ENCODE peak calls at places on chromosome 9, in four cellular contexts. One of them, this sample, is unnamed.

GRCh38 chr9:109753308-109753707 is 26.7 kb upstream of the PALM2AKAP2 start:
- DNase-seq in prostate gland: no peak
- DNase-seq in IMR-90: no peak
- DNase-seq in A673: no peak
- DNase-seq in this sample: no peak

GRCh38 chr9:125617087-125617486 is 89.9 kb downstream of the MAPKAP1 start:
- DNase-seq in prostate gland: no peak
- DNase-seq in IMR-90: no peak
- DNase-seq in A673: no peak
- DNase-seq in this sample: no peak

GRCh38 chr9:127144670-127145458 is 22.4 kb upstream of the ANGPTL2 start:
- DNase-seq in A673: no peak
- DNase-seq in IMR-90: no peak
- DNase-seq in prostate gland: no peak
- DNase-seq in this sample: no peak

GRCh38 chr9:36877239-36877638 is 156.8 kb downstream of the PAX5 start:
- DNase-seq in prostate gland: no peak
- DNase-seq in A673: no peak
- DNase-seq in IMR-90: no peak
- DNase-seq in this sample: no peak

GRCh38 chr9:129006328-129007034 is 21.6 kb downstream of the SH3GLB2 start:
- DNase-seq in prostate gland: peak
- DNase-seq in A673: peak
- DNase-seq in IMR-90: peak
- DNase-seq in this sample: peak

GRCh38 chr9:131833906-131834305 is 94.0 kb upstream of the RAPGEF1 start:
- DNase-seq in A673: no peak
- DNase-seq in prostate gland: no peak
- DNase-seq in IMR-90: peak
- DNase-seq in this sample: peak

GRCh38 chr9:129726322-129727160 is 26.3 kb downstream of the PTGES start:
- DNase-seq in A673: peak
- DNase-seq in prostate gland: peak
- DNase-seq in IMR-90: peak
- DNase-seq in this sample: peak

GRCh38 chr9:97478301-97478981 is 23.0 kb upstream of the TMOD1 start:
- DNase-seq in prostate gland: no peak
- DNase-seq in A673: no peak
- DNase-seq in IMR-90: no peak
- DNase-seq in this sample: no peak

GRCh38 chr9:110999379-110999778 is 38.9 kb downstream of the LPAR1 start:
- DNase-seq in prostate gland: no peak
- DNase-seq in IMR-90: no peak
- DNase-seq in A673: no peak
- DNase-seq in this sample: no peak

GRCh38 chr9:107172160-107172978 is 110.7 kb upstream of the RAD23B start:
- DNase-seq in A673: peak
- DNase-seq in prostate gland: peak
- DNase-seq in IMR-90: peak
- DNase-seq in this sample: peak

GRCh38 chr9:98007251-98007928 is 24.2 kb downstream of the ANP32B start:
- DNase-seq in prostate gland: no peak
- DNase-seq in A673: no peak
- DNase-seq in IMR-90: no peak
- DNase-seq in this sample: peak

GRCh38 chr9:93184439-93185221 is 691 bp downstream of the WNK2 start:
- DNase-seq in A673: peak
- DNase-seq in IMR-90: no peak
- DNase-seq in prostate gland: no peak
- DNase-seq in this sample: no peak

GRCh38 chr9:104263942-104264341 is 169.8 kb downstream of the SMC2 start:
- DNase-seq in prostate gland: no peak
- DNase-seq in IMR-90: no peak
- DNase-seq in A673: no peak
- DNase-seq in this sample: no peak

GRCh38 chr9:131670247-131670681 is 69.6 kb downstream of the RAPGEF1 start:
- DNase-seq in A673: no peak
- DNase-seq in prostate gland: no peak
- DNase-seq in IMR-90: no peak
- DNase-seq in this sample: no peak

GRCh38 chr9:18684608-18685317 is 210.8 kb downstream of the ADAMTSL1 start:
- DNase-seq in prostate gland: no peak
- DNase-seq in A673: no peak
- DNase-seq in IMR-90: no peak
- DNase-seq in this sample: no peak

GRCh38 chr9:131697908-131698714 is 41.8 kb downstream of the RAPGEF1 start:
- DNase-seq in A673: no peak
- DNase-seq in IMR-90: no peak
- DNase-seq in prostate gland: no peak
- DNase-seq in this sample: no peak

GRCh38 chr9:6845881-6846280 is 88.1 kb downstream of the KDM4C start:
- DNase-seq in prostate gland: no peak
- DNase-seq in IMR-90: peak
- DNase-seq in A673: no peak
- DNase-seq in this sample: peak

GRCh38 chr9:78365979-78366697 is 69.2 kb downstream of the PSAT1 start:
- DNase-seq in A673: peak
- DNase-seq in prostate gland: no peak
- DNase-seq in IMR-90: peak
- DNase-seq in this sample: peak

GRCh38 chr9:33161589-33162132 is 5.5 kb downstream of the B4GALT1 start:
- DNase-seq in A673: no peak
- DNase-seq in prostate gland: peak
- DNase-seq in IMR-90: no peak
- DNase-seq in this sample: no peak

GRCh38 chr9:106830527-106831140 is 32.3 kb upstream of the ZNF462 start:
- DNase-seq in A673: no peak
- DNase-seq in IMR-90: no peak
- DNase-seq in prostate gland: no peak
- DNase-seq in this sample: no peak

GRCh38 chr9:27276182-27277030 is 20.5 kb downstream of the EQTN start:
- DNase-seq in IMR-90: peak
- DNase-seq in A673: peak
- DNase-seq in prostate gland: peak
- DNase-seq in this sample: peak

GRCh38 chr9:18969095-18969494 is 63.9 kb downstream of the SAXO1 start:
- DNase-seq in prostate gland: peak
- DNase-seq in IMR-90: no peak
- DNase-seq in A673: no peak
- DNase-seq in this sample: no peak

GRCh38 chr9:94287877-94288513 is 28.9 kb downstream of the ZNF169 start:
- DNase-seq in prostate gland: no peak
- DNase-seq in IMR-90: no peak
- DNase-seq in A673: no peak
- DNase-seq in this sample: no peak

GRCh38 chr9:125439434-125440272 is 178.0 kb downstream of the GAPVD1 start:
- DNase-seq in prostate gland: no peak
- DNase-seq in A673: no peak
- DNase-seq in IMR-90: no peak
- DNase-seq in this sample: no peak

GRCh38 chr9:127099664-127100063 is 22.8 kb downstream of the ANGPTL2 start:
- DNase-seq in IMR-90: no peak
- DNase-seq in prostate gland: no peak
- DNase-seq in A673: no peak
- DNase-seq in this sample: no peak

GRCh38 chr9:117772960-117773359 is 68.8 kb downstream of the TLR4 start:
- DNase-seq in A673: peak
- DNase-seq in IMR-90: no peak
- DNase-seq in prostate gland: no peak
- DNase-seq in this sample: peak

GRCh38 chr9:79565245-79565644 is 6.5 kb upstream of the TLE4 start:
- DNase-seq in IMR-90: peak
- DNase-seq in A673: no peak
- DNase-seq in prostate gland: no peak
- DNase-seq in this sample: no peak

GRCh38 chr9:77218612-77219011 is 41.3 kb downstream of the VPS13A start:
- DNase-seq in IMR-90: peak
- DNase-seq in prostate gland: no peak
- DNase-seq in A673: peak
- DNase-seq in this sample: peak

GRCh38 chr9:100322954-100323536 is 29.7 kb downstream of the TEX10 start:
- DNase-seq in A673: peak
- DNase-seq in prostate gland: peak
- DNase-seq in IMR-90: peak
- DNase-seq in this sample: peak

GRCh38 chr9:120712539-120713031 is 1.7 kb downstream of the MEGF9 start:
- DNase-seq in A673: no peak
- DNase-seq in prostate gland: no peak
- DNase-seq in IMR-90: no peak
- DNase-seq in this sample: no peak

GRCh38 chr9:120710110-120710981 is 3.9 kb downstream of the MEGF9 start:
- DNase-seq in A673: peak
- DNase-seq in prostate gland: peak
- DNase-seq in IMR-90: peak
- DNase-seq in this sample: peak

GRCh38 chr9:120711841-120712538 is 2.3 kb downstream of the MEGF9 start:
- DNase-seq in A673: no peak
- DNase-seq in prostate gland: no peak
- DNase-seq in IMR-90: no peak
- DNase-seq in this sample: no peak

GRCh38 chr9:120713257-120714087 is 798 bp downstream of the MEGF9 start:
- DNase-seq in prostate gland: no peak
- DNase-seq in A673: no peak
- DNase-seq in IMR-90: no peak
- DNase-seq in this sample: no peak

DNA sequence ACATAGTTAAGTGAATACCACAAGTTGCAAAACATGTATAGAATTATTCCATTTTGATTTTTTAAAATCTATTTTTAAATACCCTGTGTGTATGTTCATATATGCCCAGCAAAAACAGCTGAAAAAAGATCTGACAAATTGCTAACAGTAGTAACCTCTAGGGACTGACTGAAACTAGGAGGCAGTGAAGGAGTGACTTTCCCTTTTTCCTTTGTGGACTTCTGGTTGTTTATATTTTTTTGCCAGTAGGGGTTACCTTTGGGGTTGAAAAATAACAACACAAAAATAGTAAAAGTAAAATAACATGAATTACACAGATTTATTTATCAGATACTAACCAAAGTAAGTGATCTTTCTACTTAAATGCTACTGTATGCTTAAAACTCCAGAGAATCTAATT is 2.9 kb downstream of the MEGF9 start:
- DNase-seq in prostate gland: no peak
- DNase-seq in IMR-90: no peak
- DNase-seq in A673: no peak
- DNase-seq in this sample: no peak
- H3K4me3 ChIP-seq in prostate gland: no peak
- H3K4me3 ChIP-seq in IMR-90: no peak
- H3K4me3 ChIP-seq in A673: peak
- H3K4me3 ChIP-seq in this sample: no peak

GRCh38 chr9:624935-625505 is 216.5 kb upstream of the DMRT1 start:
- DNase-seq in prostate gland: no peak
- DNase-seq in A673: no peak
- DNase-seq in IMR-90: no peak
- DNase-seq in this sample: no peak
- H3K4me3 ChIP-seq in prostate gland: no peak
- H3K4me3 ChIP-seq in A673: no peak
- H3K4me3 ChIP-seq in IMR-90: no peak
- H3K4me3 ChIP-seq in this sample: no peak

DNA sequence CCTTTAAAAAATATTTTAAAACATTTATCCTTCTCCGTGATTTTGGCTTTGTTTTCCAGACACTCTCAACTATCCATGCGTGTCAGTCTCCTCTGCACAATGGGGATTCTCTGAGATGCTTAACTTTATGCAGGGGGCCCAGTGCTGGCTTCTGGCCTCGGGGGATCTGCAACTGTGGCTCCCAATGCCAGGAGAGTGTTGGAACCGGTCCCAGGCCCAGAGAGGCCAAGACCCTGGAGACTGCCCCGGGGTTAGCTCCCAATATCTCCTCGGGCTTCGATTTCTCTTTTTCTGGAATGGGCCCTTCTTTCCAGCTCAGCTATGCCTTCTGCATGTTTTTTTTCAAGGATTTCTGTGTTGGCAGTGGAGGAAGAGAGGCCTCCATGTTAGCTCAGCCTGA is 20.1 kb upstream of the SARDH start:
- DNase-seq in A673: no peak
- DNase-seq in prostate gland: no peak
- DNase-seq in IMR-90: no peak
- DNase-seq in this sample: no peak
- H3K4me3 ChIP-seq in A673: no peak
- H3K4me3 ChIP-seq in prostate gland: no peak
- H3K4me3 ChIP-seq in IMR-90: no peak
- H3K4me3 ChIP-seq in this sample: no peak

DNA sequence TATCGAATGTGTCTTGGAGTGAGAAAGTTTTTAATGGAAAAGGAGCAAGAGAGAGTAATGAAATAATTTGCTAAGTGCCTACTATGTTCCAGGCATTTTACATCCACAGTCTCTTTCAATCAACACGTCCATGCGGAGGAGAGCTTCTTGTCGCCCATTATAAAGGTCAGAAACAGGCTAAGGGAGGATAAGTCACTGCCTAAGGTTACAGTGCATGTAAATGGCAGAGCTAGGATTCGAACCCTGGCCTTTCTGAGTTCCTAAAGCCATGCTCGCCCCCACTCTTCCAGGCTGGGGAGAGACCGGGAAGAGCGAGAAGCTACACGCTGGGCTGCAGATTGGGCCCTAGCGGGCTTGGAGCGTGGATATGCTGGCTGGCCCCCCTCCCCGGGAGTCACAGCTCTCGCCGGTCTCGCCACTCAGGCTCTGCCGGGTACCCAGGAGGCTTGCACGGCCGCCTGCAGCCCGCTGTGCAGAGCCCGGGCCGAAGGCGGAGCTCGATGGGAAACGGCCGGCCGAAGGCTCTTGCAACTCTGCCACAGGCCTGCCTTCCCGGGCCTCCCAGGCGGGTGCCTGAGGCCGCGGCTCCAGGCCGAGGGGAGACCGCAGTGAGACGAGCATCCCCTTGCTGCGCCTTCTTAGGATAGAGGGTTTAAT is 775 bp upstream of the LHX2 start:
- DNase-seq in A673: no peak
- DNase-seq in IMR-90: no peak
- DNase-seq in prostate gland: no peak
- DNase-seq in this sample: no peak
- H3K4me3 ChIP-seq in A673: no peak
- H3K4me3 ChIP-seq in IMR-90: no peak
- H3K4me3 ChIP-seq in prostate gland: peak
- H3K4me3 ChIP-seq in this sample: no peak

This sample was measured in choroid plexus epithelial cell.